ENCODE peak calls at places on chromosomes 13 and 19, in seven cellular contexts. E is epithelial cell of esophagus, T is GM23248, J is neural progenitor cell, M is H54, C is NCI-H1694 treated with DMSO at 0.1 percent for 48 hours, P is substantia nigra. Y is an unnamed sample.

GRCh38 chr13:40438999-40439797 is 227.2 kb downstream of the FOXO1 start:
- DNase-seq in E (no peak), T (peak), J (no peak), M (no peak), C (no peak), P (no peak), Y (no peak)

GRCh38 chr19:21491161-21491560 is 14.2 kb upstream of the ZNF429 start:
- DNase-seq in E (peak), T (peak), J (no peak), M (no peak), C (no peak), P (no peak), Y (no peak)

GRCh38 chr13:25276748-25277147 is 10.5 kb downstream of the MTMR6 start:
- DNase-seq in E (peak), T (peak), J (no peak), M (peak), C (no peak), P (no peak), Y (no peak)

GRCh38 chr19:47719047-47719885 is 6.0 kb downstream of the EHD2 start:
- DNase-seq in E (peak), T (peak), J (no peak), M (peak), C (peak), P (peak), Y (peak)

GRCh38 chr19:48991823-48992570 is 1.1 kb downstream of the GYS1 start:
- DNase-seq in E (peak), T (peak), J (peak), M (peak), C (no peak), P (peak), Y (peak)

GRCh38 chr13:98940325-98940724 is 37.5 kb downstream of the DOCK9 start:
- DNase-seq in E (no peak), T (no peak), J (no peak), M (no peak), C (no peak), P (no peak), Y (no peak)

GRCh38 chr19:46408611-46409039 is 4.7 kb downstream of the CCDC8 start:
- DNase-seq in E (peak), T (peak), J (peak), M (no peak), C (no peak), P (peak), Y (no peak)

GRCh38 chr13:92547256-92547655 is 679.4 kb upstream of the GPC6 start:
- DNase-seq in E (peak), T (no peak), J (no peak), M (no peak), C (no peak), P (no peak), Y (no peak)

GRCh38 chr13:82803341-82803740 is 1078.9 kb downstream of the SLITRK1 start:
- DNase-seq in E (peak), T (peak), J (no peak), M (no peak), C (no peak), P (no peak), Y (no peak)

GRCh38 chr13:101514695-101515275 is 62.3 kb downstream of the ITGBL1 start:
- DNase-seq in E (peak), T (peak), J (peak), M (no peak), C (peak), P (peak), Y (peak)

GRCh38 chr19:43618921-43619261 is 538 bp downstream of the ZNF428 start:
- DNase-seq in E (peak), T (peak), J (no peak), M (no peak), C (peak), P (peak), Y (peak)

GRCh38 chr13:92196566-92197256 is 798.3 kb downstream of the GPC5 start:
- DNase-seq in E (no peak), T (no peak), J (no peak), M (no peak), C (peak), P (no peak), Y (no peak)

GRCh38 chr19:46892252-46893179 is 31.7 kb downstream of the ARHGAP35 start:
- DNase-seq in E (no peak), T (no peak), J (no peak), M (no peak), C (no peak), P (no peak), Y (no peak)

GRCh38 chr19:281156-281853 is 9.9 kb downstream of the PLPP2 start:
- DNase-seq in E (no peak), T (no peak), J (peak), M (no peak), C (no peak), P (no peak), Y (no peak)

GRCh38 chr13:49914947-49915346 is 21.2 kb downstream of the SPRYD7 start:
- DNase-seq in E (no peak), T (no peak), J (no peak), M (no peak), C (no peak), P (no peak), Y (no peak)

GRCh38 chr13:59522652-59523051 is 641.1 kb downstream of the DIAPH3 start:
- DNase-seq in E (no peak), T (no peak), J (no peak), M (no peak), C (no peak), P (no peak), Y (no peak)

GRCh38 chr13:65470781-65471180 is 1759.4 kb downstream of the PCDH9 start:
- DNase-seq in E (no peak), T (no peak), J (no peak), M (no peak), C (no peak), P (no peak), Y (no peak)

GRCh38 chr19:40363128-40363527 is 14.6 kb downstream of the PLD3 start:
- DNase-seq in E (no peak), T (no peak), J (no peak), M (no peak), C (no peak), P (no peak), Y (no peak)

GRCh38 chr13:98083507-98083906 is 59.4 kb upstream of the FARP1 start:
- DNase-seq in E (peak), T (peak), J (no peak), M (peak), C (no peak), P (no peak), Y (no peak)

GRCh38 chr13:44854264-44855060 is 134.8 kb downstream of the NUFIP1 start:
- DNase-seq in E (no peak), T (no peak), J (peak), M (no peak), C (no peak), P (peak), Y (no peak)

GRCh38 chr19:48632692-48633147 is 4.5 kb downstream of the DBP start:
- DNase-seq in E (peak), T (peak), J (no peak), M (no peak), C (no peak), P (no peak), Y (no peak)

GRCh38 chr19:54137913-54138776 is 583 bp downstream of the CNOT3 start:
- DNase-seq in E (no peak), T (peak), J (peak), M (peak), C (no peak), P (no peak), Y (no peak)